ENCODE peak calls at places on chromosome 15, in five cellular contexts. W is testis, F is cardiac muscle cell, R is K562, M is IMR-90. D is an unnamed sample.

GRCh38 chr15:22978691-22979068 is 1.5 kb downstream of the CYFIP1 start:
- DNase-seq in M (no peak), F (no peak), W (no peak), R (no peak), D (no peak)

GRCh38 chr15:92848852-92849598 is 51.1 kb upstream of the CHD2 start:
- DNase-seq in R (peak; percentile 43), W (no peak), M (peak; percentile 94), F (no peak), D (no peak)

GRCh38 chr15:62850791-62851291 is 191.7 kb upstream of the TPM1 start:
- DNase-seq in F (peak; percentile 55), M (peak; percentile 76), R (no peak), W (no peak), D (peak; percentile 43)

GRCh38 chr15:38090223-38090622 is 155.8 kb downstream of the TMCO5A start:
- DNase-seq in R (no peak), M (no peak), W (no peak), F (no peak), D (no peak)

GRCh38 chr15:90013503-90013937 is 12.4 kb downstream of the ZNF710 start:
- DNase-seq in W (no peak), R (no peak), F (no peak), M (no peak), D (no peak)

GRCh38 chr15:66849746-66850077 is 147.7 kb downstream of the SMAD6 start:
- DNase-seq in F (no peak), M (no peak), R (no peak), W (no peak), D (no peak)

GRCh38 chr15:70217246-70218160 is 119.8 kb upstream of the TLE3 start:
- DNase-seq in W (no peak), M (no peak), R (no peak), F (no peak), D (no peak)

GRCh38 chr15:69556344-69556743 is 103.7 kb downstream of the RPLP1 start:
- DNase-seq in F (no peak), R (no peak), W (no peak), M (no peak), D (no peak)

GRCh38 chr15:44199393-44199792 is 4.3 kb upstream of the FRMD5 start:
- DNase-seq in M (no peak), W (no peak), R (no peak), F (no peak), D (no peak)

GRCh38 chr15:67089218-67090193 is 24.1 kb downstream of the SMAD3 start:
- DNase-seq in W (peak; percentile 34), R (peak; percentile 50), F (no peak), M (peak; percentile 80), D (peak; percentile 71)

GRCh38 chr15:65824031-65824743 is 32.1 kb upstream of the DENND4A start:
- DNase-seq in R (peak; percentile 52), M (peak; percentile 70), W (peak; percentile 71), F (peak; percentile 67), D (peak; percentile 61)

GRCh38 chr15:40819048-40819447 is 9.5 kb downstream of the PPP1R14D start:
- DNase-seq in F (no peak), M (no peak), R (no peak), W (no peak), D (no peak)

GRCh38 chr15:73630030-73630429 is 3.2 kb downstream of the NPTN start:
- DNase-seq in R (no peak), M (no peak), F (no peak), W (no peak), D (no peak)

GRCh38 chr15:101804375-101804774 is 1.1 kb downstream of the OR4F6 start:
- DNase-seq in F (no peak), M (no peak), R (no peak), W (no peak), D (no peak)

GRCh38 chr15:65981837-65982696 is 112.8 kb downstream of the RAB11A start:
- DNase-seq in W (peak; percentile 40), F (peak; percentile 65), M (no peak), R (peak; percentile 80), D (peak; percentile 85)

GRCh38 chr15:100193277-100193860 is 148.4 kb downstream of the ADAMTS17 start:
- DNase-seq in W (no peak), F (no peak), R (no peak), M (no peak), D (no peak)

GRCh38 chr15:89971592-89971997 is 29.5 kb upstream of the ZNF710 start:
- DNase-seq in M (peak; percentile 52), F (peak; percentile 79), R (peak; percentile 50), W (peak; percentile 52), D (peak; percentile 24)

GRCh38 chr15:88904808-88905327 is 8.3 kb downstream of the MFGE8 start:
- DNase-seq in F (peak; percentile 84), W (peak; percentile 90), M (peak; percentile 70), R (peak; percentile 88), D (peak; percentile 78)

GRCh38 chr15:28927043-28927442 is 41.3 kb downstream of the APBA2 start:
- DNase-seq in W (no peak), R (no peak), M (no peak), F (no peak), D (no peak)

GRCh38 chr15:93289951-93290350 is 200.9 kb upstream of the RGMA start:
- DNase-seq in M (no peak), W (no peak), R (no peak), F (no peak), D (no peak)

GRCh38 chr15:92580021-92580420 is 75.6 kb downstream of the FAM174B start:
- DNase-seq in M (no peak), F (no peak), W (peak; percentile 10), R (no peak), D (no peak)

GRCh38 chr15:79901958-79902357 is 5.1 kb upstream of the MTHFS start:
- DNase-seq in M (no peak), W (no peak), F (no peak), R (no peak), D (no peak)

GRCh38 chr15:74543583-74543982 is 2.6 kb downstream of the ARID3B start:
- DNase-seq in M (no peak), R (no peak), F (no peak), W (no peak), D (no peak)

DNA sequence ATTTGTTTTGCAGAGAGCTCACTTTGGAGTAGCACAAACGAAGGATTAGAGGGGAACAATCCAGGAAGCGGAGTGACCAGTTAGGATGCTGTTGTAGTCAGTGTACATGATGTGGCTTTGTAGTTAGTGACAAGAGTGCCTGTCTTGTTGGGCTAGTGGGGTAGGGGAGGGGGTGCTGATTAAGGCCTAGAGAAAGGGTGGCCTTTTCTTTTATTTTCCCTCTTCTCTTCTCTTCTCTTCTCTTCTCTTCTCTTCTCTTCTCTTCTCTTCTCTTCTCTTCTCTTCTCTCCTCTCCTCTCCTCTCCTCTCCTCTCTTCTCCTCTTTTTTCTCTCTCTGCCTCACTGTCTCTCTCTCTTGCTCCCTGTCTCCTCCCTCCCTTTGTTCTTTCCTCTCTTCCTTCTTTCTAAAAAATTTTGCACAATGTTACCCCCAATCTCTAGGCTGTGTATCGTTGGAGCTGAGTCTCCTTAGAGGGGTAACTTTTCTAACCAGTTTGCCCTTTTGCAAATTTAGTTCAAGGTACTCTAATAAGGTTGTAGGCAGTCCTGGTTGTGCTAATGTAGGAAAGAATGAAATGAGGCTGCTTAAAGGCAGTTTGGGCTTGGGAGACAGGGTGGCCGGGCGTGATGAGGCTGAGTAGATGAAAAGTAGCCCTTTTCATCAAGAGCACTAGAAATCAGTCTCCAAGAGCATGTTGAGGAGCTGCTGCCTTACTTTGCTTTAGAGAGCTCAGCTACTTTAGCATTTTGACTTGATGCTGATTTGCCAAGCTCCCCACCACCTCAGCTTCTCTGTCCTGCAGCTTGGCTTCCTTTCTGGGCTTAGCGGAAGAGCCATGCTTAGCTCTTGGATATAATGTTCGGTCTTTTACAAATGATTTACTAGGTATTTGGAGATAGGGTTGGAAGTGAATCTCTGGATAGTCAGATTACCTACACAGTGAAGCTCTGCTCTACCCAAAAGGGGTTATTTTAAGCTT is 58.6 kb downstream of the SV2B start:
- DNase-seq in F (no peak), M (no peak), W (no peak), R (no peak), D (no peak)
- TF ChIP-seq CTCF in F (no peak), M (no peak), W (no peak), R (no peak), D (no peak)

DNA sequence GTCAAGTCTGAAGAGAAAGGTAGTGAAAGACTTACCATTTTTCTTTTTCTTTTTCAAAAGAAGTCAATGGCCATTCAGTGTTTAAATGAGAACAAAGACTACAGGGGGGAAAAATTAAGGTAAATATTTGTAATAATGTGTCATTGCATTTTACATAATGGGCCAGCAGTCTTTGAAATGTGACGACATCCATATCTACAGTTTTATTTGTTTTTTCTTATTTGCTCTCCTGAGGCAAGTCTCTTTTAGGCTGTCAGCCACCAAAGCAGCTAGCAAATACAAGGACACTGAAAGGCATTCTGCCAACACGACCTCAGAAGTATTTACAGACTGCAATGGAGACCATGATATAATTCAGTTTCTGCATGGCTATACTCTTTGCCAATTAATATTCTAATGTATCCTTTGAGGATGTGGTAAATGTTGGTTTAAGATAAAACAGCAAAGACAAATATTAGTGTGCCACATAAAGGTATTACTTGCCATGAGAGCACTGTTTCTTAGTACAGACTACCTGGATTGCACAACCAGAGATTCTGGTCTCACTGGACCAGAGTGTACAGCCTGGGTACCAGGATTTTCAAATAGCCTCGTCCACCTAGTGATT is 307.0 kb upstream of the THBS1 start:
- DNase-seq in W (peak; percentile 18), M (peak; percentile 44), F (no peak), R (no peak), D (no peak)
- H3K27ac ChIP-seq in W (no peak overlapping the region), M (no peak overlapping the region), F (no peak overlapping the region), R (no peak overlapping the region), D (no peak overlapping the region)

DNA sequence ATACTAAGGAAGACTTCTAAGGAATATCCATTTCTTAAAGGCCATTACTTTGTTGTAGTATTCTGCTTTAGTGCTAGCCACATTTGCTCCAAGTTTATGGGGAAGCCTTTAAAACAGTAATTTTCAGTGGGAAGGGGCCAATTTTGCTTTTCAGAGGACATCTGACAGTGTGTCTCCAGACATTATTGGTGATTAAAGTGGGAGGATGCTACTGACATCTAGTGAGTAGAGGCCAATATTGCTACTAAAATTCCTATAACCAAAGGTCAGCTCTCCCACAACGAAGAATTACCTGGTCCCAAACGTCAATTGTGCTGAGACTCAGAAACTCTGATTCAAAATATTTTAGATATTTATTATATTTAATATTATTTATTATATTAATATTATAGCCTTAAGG is 24.8 kb downstream of the SLC28A2 start:
- DNase-seq in F (peak; percentile 14), R (peak; percentile 17), W (no peak), M (peak; percentile 21), D (peak; percentile 49)
- TF ChIP-seq CTCF in F (peak; percentile 36), R (peak; percentile 43), W (peak; percentile 42), M (peak; percentile 45), D (peak; percentile 76)

GRCh38 chr15:78265137-78265460 is 737 bp downstream of the DNAJA4 start:
- DNase-seq in R (no peak), W (no peak), F (no peak), M (no peak), D (no peak)

GRCh38 chr15:78264304-78265136 is at the start of gene DNAJA4:
- DNase-seq in R (no peak), M (no peak), W (peak; percentile 73), F (no peak), D (no peak)

GRCh38 chr15:78263351-78263781 is 996 bp upstream of the DNAJA4 start:
- DNase-seq in M (no peak), R (peak; percentile 76), W (no peak), F (no peak), D (no peak)

GRCh38 chr15:78265752-78266224 is 1.4 kb downstream of the DNAJA4 start:
- DNase-seq in R (no peak), W (no peak), M (peak; percentile 76), F (peak; percentile 78), D (peak; percentile 57)

DNA sequence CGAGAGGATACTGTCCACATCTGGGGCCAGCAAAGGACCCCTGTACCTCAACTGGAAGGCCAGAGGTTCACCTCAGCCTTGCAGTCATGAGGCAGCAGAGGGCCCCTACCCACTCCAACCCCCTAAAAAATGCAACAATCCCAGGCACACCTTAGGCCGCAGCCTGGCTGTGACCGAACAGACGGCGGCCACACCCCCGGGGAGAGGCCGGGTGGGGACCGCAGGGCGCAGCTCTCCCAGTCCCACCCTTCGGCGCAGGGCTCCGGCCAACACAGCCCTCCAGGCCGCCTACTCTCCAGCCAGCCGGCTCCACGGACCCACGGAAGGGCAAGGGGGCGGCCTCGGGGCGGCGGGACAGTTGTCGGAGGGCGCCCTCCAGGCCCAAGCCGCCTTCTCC is 457 bp upstream of the DNAJA4 start:
- DNase-seq in R (peak; percentile 30), F (no peak), W (peak; percentile 20), M (no peak), D (no peak)
- H3K27ac ChIP-seq in R (no peak overlapping the region), F (no peak overlapping the region), W (peak overlapping the region; percentile 93), M (no peak overlapping the region), D (no peak overlapping the region)

D was measured in RWPE1.